ENCODE peak calls at places on chromosome 16, in six cellular contexts. D is right atrium auricular region, L is left ventricle myocardium inferior, E is GM20000, T is tibial nerve, Q is progenitor cell of endocrine pancreas. F is an unnamed sample.

GRCh38 chr16:17749706-17750105 is 278.9 kb upstream of the XYLT1 start:
- DNase-seq in D (no peak), L (no peak), E (no peak), T (no peak), Q (no peak), F (no peak)

GRCh38 chr16:4407543-4408322 is 8.7 kb downstream of the CORO7 start:
- DNase-seq in D (no peak), L (peak), E (no peak), T (no peak), Q (no peak), F (no peak)

GRCh38 chr16:12434567-12434966 is 369.1 kb downstream of the CPPED1 start:
- DNase-seq in D (no peak), L (no peak), E (peak), T (no peak), Q (no peak), F (no peak)

GRCh38 chr16:87581867-87582220 is 20.5 kb upstream of the JPH3 start:
- DNase-seq in D (peak), L (peak), E (no peak), T (peak), Q (no peak), F (peak)

GRCh38 chr16:22638393-22639206 is 127.9 kb downstream of the NPIPB5 start:
- DNase-seq in D (no peak), L (no peak), E (no peak), T (no peak), Q (no peak), F (no peak)

GRCh38 chr16:20765732-20766131 is 1.9 kb downstream of the ACSM3 start:
- DNase-seq in D (no peak), L (no peak), E (no peak), T (no peak), Q (no peak), F (no peak)

GRCh38 chr16:87344931-87345631 is 27.9 kb upstream of the C16orf95 start:
- DNase-seq in D (peak), L (no peak), E (no peak), T (peak), Q (no peak), F (no peak)

GRCh38 chr16:80931985-80932720 is 74.5 kb downstream of the CMC2 start:
- DNase-seq in D (peak), L (peak), E (peak), T (peak), Q (peak), F (no peak)

GRCh38 chr16:29290631-29291247 is 115.8 kb downstream of the NPIPB11 start:
- DNase-seq in D (peak), L (peak), E (peak), T (peak), Q (no peak), F (peak)

GRCh38 chr16:794853-795466 is 5.6 kb downstream of the GNG13 start:
- DNase-seq in D (no peak), L (no peak), E (no peak), T (no peak), Q (no peak), F (no peak)

GRCh38 chr16:63129411-63130125 is 1093.3 kb upstream of the CDH8 start:
- DNase-seq in D (no peak), L (no peak), E (no peak), T (no peak), Q (no peak), F (no peak)

GRCh38 chr16:88344411-88345030 is 38.2 kb upstream of the ZNF469 start:
- DNase-seq in D (no peak), L (peak), E (no peak), T (no peak), Q (no peak), F (no peak)

GRCh38 chr16:72073831-72074230 is 10.8 kb downstream of the HPR start:
- DNase-seq in D (peak), L (peak), E (no peak), T (peak), Q (no peak), F (no peak)

GRCh38 chr16:77137045-77137444 is 53.9 kb upstream of the MON1B start:
- DNase-seq in D (no peak), L (no peak), E (no peak), T (no peak), Q (no peak), F (no peak)

GRCh38 chr16:75319513-75320401 is 68.3 kb upstream of the BCAR1 start:
- DNase-seq in D (no peak), L (no peak), E (peak), T (no peak), Q (no peak), F (no peak)

GRCh38 chr16:89645122-89645521 is 12.4 kb downstream of the CHMP1A start:
- DNase-seq in D (no peak), L (no peak), E (no peak), T (no peak), Q (no peak), F (no peak)

GRCh38 chr16:27779719-27780161 is 229.8 kb downstream of the KATNIP start:
- DNase-seq in D (no peak), L (no peak), E (no peak), T (peak), Q (peak), F (no peak)

GRCh38 chr16:57058291-57058861 is 34.0 kb upstream of the CPNE2 start:
- DNase-seq in D (no peak), L (no peak), E (no peak), T (no peak), Q (no peak), F (no peak)

GRCh38 chr16:54244061-54244886 is 42.3 kb downstream of the IRX3 start:
- DNase-seq in D (peak), L (no peak), E (no peak), T (no peak), Q (no peak), F (no peak)

GRCh38 chr16:2469399-2470233 is 1.5 kb upstream of the NTN3 start:
- DNase-seq in D (no peak), L (no peak), E (peak), T (no peak), Q (no peak), F (no peak)

GRCh38 chr16:23832882-23833281 is 2.9 kb upstream of the PRKCB start:
- DNase-seq in D (no peak), L (no peak), E (no peak), T (no peak), Q (no peak), F (no peak)

GRCh38 chr16:77767211-77767610 is 21.2 kb upstream of the VAT1L start:
- DNase-seq in D (no peak), L (no peak), E (no peak), T (no peak), Q (no peak), F (no peak)

GRCh38 chr16:14472357-14472756 is 157.7 kb downstream of the PARN start:
- DNase-seq in D (no peak), L (no peak), E (no peak), T (no peak), Q (no peak), F (no peak)

GRCh38 chr16:56288019-56288418 is 96.7 kb downstream of the GNAO1 start:
- DNase-seq in D (no peak), L (no peak), E (no peak), T (no peak), Q (no peak), F (no peak)

GRCh38 chr16:28200661-28201060 is 11.1 kb downstream of the XPO6 start:
- DNase-seq in D (no peak), L (no peak), E (no peak), T (no peak), Q (no peak), F (no peak)

GRCh38 chr16:8849411-8850011 is 19.3 kb downstream of the CARHSP1 start:
- DNase-seq in D (no peak), L (no peak), E (no peak), T (no peak), Q (no peak), F (no peak)

GRCh38 chr16:75326333-75326732 is 74.9 kb upstream of the BCAR1 start:
- DNase-seq in D (no peak), L (no peak), E (no peak), T (no peak), Q (no peak), F (no peak)

GRCh38 chr16:66223176-66223780 is 143.2 kb upstream of the CDH5 start:
- DNase-seq in D (no peak), L (no peak), E (no peak), T (no peak), Q (no peak), F (no peak)

GRCh38 chr16:88533381-88533831 is 36.8 kb upstream of the ZC3H18 start:
- DNase-seq in D (no peak), L (no peak), E (no peak), T (no peak), Q (peak), F (no peak)

GRCh38 chr16:88449267-88449561 is 3.9 kb upstream of the ZFPM1 start:
- DNase-seq in D (no peak), L (no peak), E (no peak), T (no peak), Q (no peak), F (no peak)

GRCh38 chr16:54050281-54051210 is 236.0 kb downstream of the IRX3 start:
- DNase-seq in D (no peak), L (no peak), E (no peak), T (no peak), Q (no peak), F (no peak)

GRCh38 chr16:57482845-57483545 is 3.3 kb downstream of the DOK4 start:
- DNase-seq in D (no peak), L (no peak), E (no peak), T (no peak), Q (no peak), F (peak)

GRCh38 chr16:15701367-15701766 is 51.3 kb downstream of the NDE1 start:
- DNase-seq in D (no peak), L (no peak), E (no peak), T (no peak), Q (no peak), F (no peak)

GRCh38 chr16:49352923-49353322 is 20.7 kb upstream of the C16orf78 start:
- DNase-seq in D (no peak), L (no peak), E (no peak), T (no peak), Q (no peak), F (no peak)

GRCh38 chr16:62157544-62157943 is 121.3 kb upstream of the CDH8 start:
- DNase-seq in D (no peak), L (no peak), E (no peak), T (no peak), Q (no peak), F (no peak)

GRCh38 chr16:58661199-58661830 is 23.3 kb downstream of the SLC38A7 start:
- DNase-seq in D (peak), L (peak), E (peak), T (peak), Q (peak), F (no peak)

GRCh38 chr16:79589495-79590134 is 10.9 kb downstream of the MAF start:
- DNase-seq in D (peak), L (peak), E (no peak), T (no peak), Q (no peak), F (no peak)
- TF ChIP-seq CTCF in D (no peak), L (no peak), E (no peak), T (no peak), Q (no peak), F (no peak)

GRCh38 chr16:85754403-85754802 is 3.5 kb upstream of the C16orf74 start:
- DNase-seq in D (no peak), L (no peak), E (no peak), T (no peak), Q (no peak), F (no peak)

GRCh38 chr16:85751665-85752501 is 987 bp upstream of the C16orf74 start:
- DNase-seq in D (no peak), L (no peak), E (peak), T (no peak), Q (no peak), F (no peak)

GRCh38 chr16:85753559-85753958 is 2.7 kb upstream of the C16orf74 start:
- DNase-seq in D (no peak), L (no peak), E (no peak), T (no peak), Q (no peak), F (no peak)

GRCh38 chr16:85753976-85754375 is 3.1 kb upstream of the C16orf74 start:
- DNase-seq in D (no peak), L (no peak), E (no peak), T (no peak), Q (no peak), F (no peak)

DNA sequence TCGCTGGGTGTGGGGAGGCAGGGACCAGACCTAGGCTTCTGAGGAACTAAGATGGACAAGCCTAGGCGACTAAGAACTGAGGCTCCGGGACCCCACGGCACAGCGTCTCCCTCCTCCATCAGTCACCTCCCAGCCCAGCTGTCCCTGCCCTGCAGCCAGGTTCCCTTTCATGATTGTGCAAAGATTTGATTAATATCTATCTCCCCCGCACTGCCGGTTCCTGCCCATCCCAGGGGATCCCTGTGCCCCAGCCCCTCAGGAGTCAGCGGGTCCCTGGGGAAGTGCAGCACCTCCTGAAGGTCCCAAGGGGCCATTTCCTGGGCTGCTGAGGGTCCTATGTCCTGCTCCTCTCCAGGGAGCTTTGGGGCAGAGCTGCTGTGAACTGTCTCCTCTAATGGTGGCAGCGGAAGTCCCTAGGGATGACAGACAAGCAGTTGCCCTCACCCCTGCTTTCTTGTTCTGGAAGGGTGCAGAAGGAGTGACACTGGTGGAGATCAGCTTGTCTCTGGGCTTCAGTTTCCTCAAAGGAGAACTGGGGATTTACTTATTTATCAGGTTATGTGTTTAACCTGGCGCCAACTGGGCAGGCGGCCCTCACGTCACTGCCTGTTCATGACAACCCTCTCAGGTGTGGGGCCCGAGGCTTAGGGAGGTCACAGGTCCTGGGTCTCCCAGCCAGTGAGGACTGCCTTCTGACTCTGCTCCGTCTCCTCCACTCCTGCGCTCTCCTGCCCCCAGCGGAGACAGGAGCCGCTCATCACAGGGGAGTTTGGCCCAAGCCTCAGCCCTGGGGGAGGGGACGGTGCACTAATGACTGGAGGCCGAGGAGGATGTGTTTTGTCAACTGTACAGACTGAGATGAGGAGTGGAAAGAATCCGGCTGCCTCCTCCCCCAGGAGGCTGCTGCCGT is 1.9 kb upstream of the C16orf74 start:
- DNase-seq in D (no peak), L (peak), E (no peak), T (no peak), Q (no peak), F (no peak)
- TF ChIP-seq CTCF in D (no peak), L (peak), E (no peak), T (no peak), Q (no peak), F (no peak)

DNA sequence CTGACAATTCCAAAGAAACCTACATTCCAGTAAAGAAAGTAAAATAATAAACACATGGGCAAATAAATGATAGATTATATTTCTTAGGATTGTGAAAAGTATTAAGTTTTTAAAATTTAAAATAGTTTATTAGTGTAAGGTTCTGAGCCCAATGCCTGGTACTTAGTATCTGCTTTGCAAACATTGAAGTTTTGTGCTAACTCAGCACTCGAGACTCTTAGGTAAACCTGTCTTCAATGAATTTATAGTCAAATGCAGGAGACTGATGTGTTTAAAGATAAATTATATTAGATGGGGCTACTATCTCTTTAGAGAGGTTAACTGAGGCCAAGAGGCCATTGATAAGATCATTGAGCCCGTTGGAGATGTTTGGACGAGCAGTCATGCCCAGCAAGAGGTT is 138.3 kb upstream of the SALL1 start:
- DNase-seq in D (no peak), L (no peak), E (no peak), T (no peak), Q (no peak), F (no peak)
- TF ChIP-seq CTCF in D (no peak), L (no peak), E (no peak), T (no peak), Q (no peak), F (no peak)

GRCh38 chr16:83392743-83393142 is 415.0 kb upstream of the HSBP1 start:
- DNase-seq in D (no peak), L (no peak), E (no peak), T (no peak), Q (no peak), F (no peak)
- TF ChIP-seq CTCF in D (no peak), L (no peak), E (no peak), T (no peak), Q (no peak), F (no peak)

DNA sequence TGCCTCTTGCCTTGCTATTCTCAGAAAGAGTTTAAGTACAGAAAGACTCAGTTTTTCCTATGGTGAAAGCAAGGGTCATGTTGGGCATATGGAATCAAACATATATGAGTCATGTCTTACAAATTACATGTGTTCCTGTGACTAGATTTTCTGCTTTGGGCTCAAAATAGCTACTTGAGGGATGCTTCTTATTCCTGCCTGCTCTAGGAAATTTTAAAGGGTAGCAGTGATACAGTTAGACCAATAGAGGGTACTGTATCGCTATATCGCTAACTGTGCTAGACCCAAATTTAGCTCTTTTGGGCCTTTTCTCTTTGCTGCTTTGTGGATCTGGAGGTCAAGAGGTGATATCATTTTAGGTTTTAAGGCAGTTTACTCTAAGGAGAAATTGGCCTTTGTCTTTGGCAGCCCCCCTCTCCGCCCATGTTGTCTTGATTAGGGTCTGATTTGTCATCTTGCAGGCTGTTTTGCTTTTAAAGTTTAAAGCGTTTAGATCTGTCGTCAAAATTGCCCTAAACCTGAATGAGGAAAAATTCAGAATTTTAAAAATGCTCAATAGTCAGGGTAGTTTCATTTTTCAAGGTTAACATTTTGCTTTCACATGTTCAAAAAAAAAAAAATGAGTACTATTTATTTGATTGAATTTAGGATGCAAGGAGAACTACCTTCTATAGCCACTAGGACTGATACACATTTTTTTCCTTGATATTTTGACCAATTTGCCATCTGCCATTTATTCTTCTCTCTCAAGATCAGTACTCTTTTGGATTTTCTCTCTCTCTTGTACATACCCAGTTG is 8.8 kb downstream of the NFATC3 start:
- DNase-seq in D (no peak), L (no peak), E (no peak), T (no peak), Q (no peak), F (no peak)
- TF ChIP-seq CTCF in D (peak), L (peak), E (no peak), T (peak), Q (peak), F (no peak)

DNA sequence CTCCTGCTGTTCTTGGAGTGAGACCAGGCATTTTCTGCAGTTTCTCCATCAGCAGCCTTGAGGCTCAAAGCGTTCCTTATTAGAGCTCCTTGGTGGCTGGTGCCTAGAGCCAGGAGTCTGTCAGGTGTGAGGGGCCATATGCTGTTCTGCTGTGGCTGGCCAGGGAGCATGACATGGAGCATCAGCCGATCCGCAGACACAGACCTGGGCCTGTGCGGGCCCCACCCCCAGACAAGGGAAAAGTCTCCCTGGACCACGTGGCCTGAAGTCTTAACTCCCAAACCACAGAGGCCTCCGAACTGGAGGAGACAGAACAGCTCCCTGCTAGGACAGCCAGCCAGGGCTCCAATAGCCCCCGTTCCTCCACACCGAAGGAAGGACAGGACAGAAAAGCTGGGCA is 162.7 kb upstream of the CIBAR2 start:
- DNase-seq in D (no peak), L (no peak), E (no peak), T (no peak), Q (no peak), F (no peak)
- TF ChIP-seq CTCF in D (no peak), L (no peak), E (no peak), T (no peak), Q (no peak), F (no peak)

F was measured in omental fat pad.